ENCODE peak calls at places on chromosomes 3 and 15, in nine cellular contexts. C is uterus, U is hepatocyte, S is HCT116, A is GM20000, R is B cell, H is spleen, M is lower lobe of right lung, O is HL-60. F is an unnamed sample.
A peak's percentile ranks its signal among the peaks of the same experiment; 100 is the strongest.

GRCh38 chr3:169362261-169362660 is 301.3 kb downstream of the MECOM start:
- DNase-seq in M (no peak), U (peak; percentile 10), O (no peak), S (no peak), H (no peak), A (no peak), R (no peak), C (no peak), F (peak; percentile 79)

GRCh38 chr3:49701388-49702077 is 12.2 kb downstream of the RNF123 start:
- DNase-seq in R (no peak), H (no peak), A (no peak), U (no peak), O (no peak), S (no peak), M (no peak), C (no peak), F (no peak)

GRCh38 chr15:74422723-74423442 is 10.9 kb downstream of the SEMA7A start:
- DNase-seq in S (no peak), U (no peak), H (peak; percentile 83), R (no peak), C (no peak), M (peak; percentile 59), A (no peak), O (no peak), F (no peak)

GRCh38 chr3:31610700-31611275 is 78.1 kb downstream of the STT3B start:
- DNase-seq in C (no peak), S (peak; percentile 10), O (peak; percentile 7), M (no peak), R (peak; percentile 36), H (no peak), U (peak; percentile 41), A (no peak), F (no peak)

GRCh38 chr3:122975163-122975923 is 52.2 kb downstream of the SEMA5B start:
- DNase-seq in S (no peak), C (peak; percentile 86), O (peak; percentile 62), R (peak; percentile 24), M (no peak), H (no peak), A (peak; percentile 24), U (peak; percentile 62), F (peak; percentile 23)

GRCh38 chr15:41971089-41971892 is 1.1 kb downstream of the EHD4 start:
- DNase-seq in H (peak; percentile 90), A (peak; percentile 91), C (peak; percentile 30), U (peak; percentile 83), O (peak; percentile 50), S (peak; percentile 19), R (peak; percentile 76), M (peak; percentile 78), F (peak; percentile 65)

GRCh38 chr3:3800076-3800448 is 831 bp downstream of the LRRN1 start:
- DNase-seq in S (no peak), O (no peak), A (peak; percentile 42), H (peak; percentile 82), U (peak; percentile 65), M (peak; percentile 44), C (no peak), R (peak; percentile 4), F (peak; percentile 35)

GRCh38 chr3:196803891-196804468 is 63.7 kb upstream of the SENP5 start:
- DNase-seq in R (no peak), U (no peak), S (no peak), M (no peak), C (no peak), O (no peak), A (no peak), H (no peak), F (no peak)

GRCh38 chr3:161560006-161560637 is 63.5 kb downstream of the OTOL1 start:
- DNase-seq in U (peak; percentile 77), O (peak; percentile 11), R (no peak), H (no peak), A (peak; percentile 5), S (peak; percentile 37), M (no peak), C (peak; percentile 25), F (peak; percentile 12)

GRCh38 chr3:65888980-65889706 is 149.6 kb downstream of the MAGI1 start:
- DNase-seq in M (no peak), S (peak; percentile 13), U (peak; percentile 21), A (no peak), H (no peak), O (no peak), R (no peak), C (no peak), F (no peak)

GRCh38 chr3:61522064-61522463 is 39.3 kb upstream of the PTPRG start:
- DNase-seq in O (no peak), S (no peak), R (no peak), M (no peak), A (no peak), C (no peak), U (no peak), H (no peak), F (no peak)

GRCh38 chr3:187125319-187126031 is 13.8 kb downstream of the RPL39L start:
- DNase-seq in O (no peak), A (peak; percentile 15), S (no peak), M (no peak), H (no peak), U (no peak), C (no peak), R (peak; percentile 40), F (no peak)

GRCh38 chr3:60047426-60048200 is 997.8 kb upstream of the CFAP20DC start:
- DNase-seq in O (no peak), A (no peak), H (no peak), S (no peak), C (no peak), R (no peak), M (no peak), U (no peak), F (no peak)

GRCh38 chr3:141425523-141426233 is 57.4 kb downstream of the ZBTB38 start:
- DNase-seq in M (no peak), S (no peak), U (no peak), H (no peak), A (no peak), R (no peak), O (no peak), C (no peak), F (no peak)

GRCh38 chr15:72231847-72232461 is 964 bp upstream of the PKM start:
- DNase-seq in C (peak; percentile 43), A (peak; percentile 33), R (peak; percentile 20), S (no peak), M (no peak), O (peak; percentile 31), U (peak; percentile 68), H (no peak), F (peak; percentile 66)

DNA sequence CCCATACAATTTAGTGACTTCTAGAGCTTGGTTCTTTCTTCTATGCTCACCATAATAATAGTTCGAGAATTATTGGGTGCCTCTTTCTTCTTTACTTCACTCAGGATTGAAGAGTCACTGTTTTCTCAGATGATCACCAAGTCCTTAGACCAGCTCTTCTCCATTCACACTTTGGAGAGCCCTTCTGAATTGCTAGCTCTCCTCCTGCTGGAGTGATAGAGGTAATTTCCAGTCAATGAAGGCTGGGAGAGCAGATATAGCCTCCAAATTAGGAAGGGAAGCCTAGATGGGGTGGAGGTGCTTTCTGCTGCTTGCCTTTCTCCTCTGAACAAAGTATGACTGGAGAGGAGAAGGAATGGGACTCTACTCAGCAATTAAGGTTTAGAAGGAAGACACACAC is 10.7 kb upstream of the BBX start:
- DNase-seq in H (no peak), U (no peak), S (no peak), A (no peak), M (no peak), C (no peak), O (no peak), R (no peak), F (no peak)
- TF ChIP-seq CTCF in H (no peak), U (no peak), S (peak; percentile 15), A (no peak), M (no peak), C (no peak), O (no peak), R (no peak), F (no peak)

GRCh38 chr15:51438526-51438925 is 97.1 kb downstream of the GLDN start:
- DNase-seq in A (no peak), H (no peak), O (no peak), M (no peak), S (no peak), U (no peak), C (no peak), R (no peak), F (no peak)

GRCh38 chr15:51448592-51449494 is 107.4 kb downstream of the GLDN start:
- DNase-seq in A (no peak), C (no peak), H (no peak), M (no peak), U (no peak), R (no peak), S (no peak), O (no peak), F (no peak)

GRCh38 chr15:51443282-51443914 is 101.9 kb downstream of the GLDN start:
- DNase-seq in U (no peak), C (no peak), S (no peak), R (no peak), H (no peak), O (no peak), A (no peak), M (no peak), F (no peak)

GRCh38 chr15:51444807-51445206 is 103.4 kb downstream of the GLDN start:
- DNase-seq in R (no peak), H (no peak), S (no peak), M (no peak), A (no peak), U (no peak), C (no peak), O (no peak), F (no peak)

GRCh38 chr15:51444112-51444511 is 102.7 kb downstream of the GLDN start:
- DNase-seq in R (no peak), M (no peak), S (no peak), O (no peak), C (no peak), U (no peak), A (peak; percentile 8), H (no peak), F (no peak)
- TF ChIP-seq CTCF in R (no peak), M (no peak), S (no peak), O (no peak), C (no peak), U (no peak), A (no peak), H (no peak), F (no peak)

DNA sequence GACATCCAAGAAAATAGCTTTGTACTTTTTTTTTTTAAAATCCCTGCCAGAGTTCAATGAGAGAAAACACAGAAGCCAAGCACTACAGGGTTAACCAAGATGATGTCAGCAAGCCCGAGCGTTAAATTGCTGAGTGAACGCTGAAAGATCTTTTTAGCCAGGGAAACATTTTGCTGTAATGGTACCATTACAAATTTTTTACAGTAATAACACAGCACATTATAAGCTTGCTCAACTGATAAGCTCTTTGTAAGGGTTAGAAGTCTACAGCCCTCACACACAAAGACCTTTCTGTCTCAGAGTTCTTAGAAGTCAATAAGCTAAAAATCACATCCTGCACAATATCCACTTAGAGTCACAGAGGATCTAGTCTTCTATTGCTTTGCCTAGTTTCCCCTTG is 30.0 kb downstream of the CHSY1 start:
- DNase-seq in M (no peak), S (no peak), O (no peak), C (no peak), R (no peak), H (no peak), U (no peak), A (no peak), F (no peak)
- TF ChIP-seq CTCF in M (no peak), S (no peak), O (no peak), C (no peak), R (no peak), H (no peak), U (no peak), A (no peak), F (no peak)

DNA sequence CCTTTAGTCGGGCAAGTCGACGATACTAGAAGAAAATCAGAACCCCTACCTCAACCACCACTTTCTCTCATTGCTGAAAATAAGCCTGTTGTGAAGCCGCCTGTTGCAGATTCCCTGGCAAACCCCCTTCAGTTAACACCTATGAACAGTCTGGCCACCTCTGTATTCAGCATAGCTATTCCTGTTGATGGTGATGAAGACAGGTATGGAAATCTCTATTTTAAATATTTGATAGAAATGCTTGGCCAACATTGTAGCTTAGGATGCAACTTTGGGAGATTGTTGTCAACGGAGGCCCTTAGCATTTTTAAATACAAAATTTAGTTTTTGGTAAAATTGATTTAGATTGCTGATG is 3.0 kb downstream of the TSC22D2 start:
- DNase-seq in A (no peak), S (no peak), U (no peak), H (no peak), C (no peak), M (no peak), R (no peak), O (no peak), F (no peak)
- TF ChIP-seq CTCF in A (no peak), S (no peak), U (no peak), H (no peak), C (no peak), M (no peak), R (no peak), O (no peak), F (no peak)

F was measured in body of pancreas.